ENCODE peak calls at places on chromosomes 11 and 22, in five cellular contexts. One of them, this sample, is unnamed.

GRCh38 chr22:42343551-42344081 is 73.2 kb upstream of the TCF20 start:
- DNase-seq in PC-3: peak; percentile 13
- DNase-seq in MM.1S: no peak
- DNase-seq in PC-9: peak; percentile 23
- DNase-seq in neural progenitor cell: peak; percentile 81
- DNase-seq in this sample: peak; percentile 56

GRCh38 chr11:91366816-91367215 is 857.8 kb upstream of the FAT3 start:
- DNase-seq in PC-9: no peak
- DNase-seq in neural progenitor cell: no peak
- DNase-seq in MM.1S: no peak
- DNase-seq in PC-3: peak; percentile 19
- DNase-seq in this sample: no peak

GRCh38 chr22:24402460-24403192 is 24.8 kb upstream of the ADORA2A start:
- DNase-seq in neural progenitor cell: no peak
- DNase-seq in PC-9: peak; percentile 69
- DNase-seq in PC-3: peak; percentile 94
- DNase-seq in MM.1S: no peak
- DNase-seq in this sample: peak; percentile 92

GRCh38 chr11:17162376-17162775 is 45.4 kb downstream of the PIK3C2A start:
- DNase-seq in MM.1S: no peak
- DNase-seq in PC-9: no peak
- DNase-seq in neural progenitor cell: no peak
- DNase-seq in PC-3: no peak
- DNase-seq in this sample: no peak

GRCh38 chr22:36930041-36930935 is 16.9 kb downstream of the CSF2RB start:
- DNase-seq in PC-9: no peak
- DNase-seq in neural progenitor cell: no peak
- DNase-seq in PC-3: no peak
- DNase-seq in MM.1S: peak; percentile 91
- DNase-seq in this sample: no peak

GRCh38 chr22:42270178-42270511 is 308 bp downstream of the TCF20 start:
- DNase-seq in neural progenitor cell: no peak
- DNase-seq in PC-9: peak; percentile 64
- DNase-seq in MM.1S: no peak
- DNase-seq in PC-3: peak; percentile 32
- DNase-seq in this sample: no peak

GRCh38 chr22:27597703-27598444 is 203.7 kb downstream of the MN1 start:
- DNase-seq in PC-3: peak; percentile 27
- DNase-seq in PC-9: peak; percentile 10
- DNase-seq in neural progenitor cell: no peak
- DNase-seq in MM.1S: no peak
- DNase-seq in this sample: peak; percentile 20

GRCh38 chr11:28701760-28702449 is 593.7 kb downstream of the METTL15 start:
- DNase-seq in PC-9: peak; percentile 78
- DNase-seq in neural progenitor cell: no peak
- DNase-seq in MM.1S: no peak
- DNase-seq in PC-3: peak; percentile 95
- DNase-seq in this sample: peak; percentile 16

GRCh38 chr11:129972596-129972995 is 30.0 kb downstream of the PRDM10 start:
- DNase-seq in MM.1S: no peak
- DNase-seq in PC-3: no peak
- DNase-seq in neural progenitor cell: peak; percentile 68
- DNase-seq in PC-9: no peak
- DNase-seq in this sample: no peak

GRCh38 chr22:29073618-29074275 is 912 bp downstream of the KREMEN1 start:
- DNase-seq in neural progenitor cell: peak; percentile 83
- DNase-seq in PC-3: no peak
- DNase-seq in MM.1S: no peak
- DNase-seq in PC-9: no peak
- DNase-seq in this sample: peak; percentile 68

GRCh38 chr11:73372371-73372993 is 3.7 kb upstream of the RELT start:
- DNase-seq in PC-3: peak; percentile 44
- DNase-seq in PC-9: no peak
- DNase-seq in MM.1S: peak; percentile 87
- DNase-seq in neural progenitor cell: peak; percentile 50
- DNase-seq in this sample: peak; percentile 63

GRCh38 chr11:73286240-73286810 is 14.2 kb downstream of the P2RY6 start:
- DNase-seq in neural progenitor cell: no peak
- DNase-seq in PC-3: no peak
- DNase-seq in MM.1S: no peak
- DNase-seq in PC-9: no peak
- DNase-seq in this sample: no peak

GRCh38 chr11:22634897-22635629 is 9.4 kb upstream of the FANCF start:
- DNase-seq in PC-9: peak; percentile 22
- DNase-seq in MM.1S: peak; percentile 90
- DNase-seq in PC-3: no peak
- DNase-seq in neural progenitor cell: no peak
- DNase-seq in this sample: peak; percentile 25

GRCh38 chr11:2664331-2664730 is 35.5 kb downstream of the KCNQ1OT1 start:
- DNase-seq in PC-9: no peak
- DNase-seq in MM.1S: no peak
- DNase-seq in PC-3: no peak
- DNase-seq in neural progenitor cell: no peak
- DNase-seq in this sample: no peak
- H3K9me3 ChIP-seq in PC-9: peaks cover 9% of the 10 kb centered on the region
- H3K9me3 ChIP-seq in MM.1S: no peaks in the 10 kb centered on the region
- H3K9me3 ChIP-seq in PC-3: peaks cover 10% of the 10 kb centered on the region
- H3K9me3 ChIP-seq in neural progenitor cell: peaks cover 9% of the 10 kb centered on the region
- H3K9me3 ChIP-seq in this sample: peaks cover 5% of the 10 kb centered on the region

DNA sequence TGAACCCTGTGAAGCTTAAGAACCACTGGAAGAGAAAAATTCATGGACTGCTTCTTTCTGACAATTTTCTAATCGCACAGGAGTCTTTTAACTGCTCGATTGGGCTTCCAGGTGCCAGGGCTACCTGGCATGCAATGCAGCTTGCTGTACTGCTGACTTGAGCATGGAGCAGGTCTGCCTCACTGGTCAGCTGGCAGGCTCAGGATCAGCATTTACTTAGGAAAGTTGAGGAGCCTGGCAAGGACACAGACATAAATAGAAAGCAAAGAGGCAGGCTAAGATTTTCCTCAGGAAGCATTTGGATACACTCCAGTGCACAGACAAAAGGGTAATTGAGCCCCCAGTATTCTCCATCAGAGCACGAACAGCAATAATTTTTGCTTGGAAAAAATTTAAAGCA is 163.5 kb downstream of the CSNK2A3 start:
- DNase-seq in neural progenitor cell: no peak
- DNase-seq in MM.1S: no peak
- DNase-seq in PC-3: no peak
- DNase-seq in PC-9: no peak
- DNase-seq in this sample: no peak
- TF ChIP-seq EZH2 in neural progenitor cell: no peak
- TF ChIP-seq EZH2 in MM.1S: no peak
- TF ChIP-seq EZH2 in PC-3: no peak
- TF ChIP-seq EZH2 in PC-9: no peak
- TF ChIP-seq EZH2 in this sample: no peak

DNA sequence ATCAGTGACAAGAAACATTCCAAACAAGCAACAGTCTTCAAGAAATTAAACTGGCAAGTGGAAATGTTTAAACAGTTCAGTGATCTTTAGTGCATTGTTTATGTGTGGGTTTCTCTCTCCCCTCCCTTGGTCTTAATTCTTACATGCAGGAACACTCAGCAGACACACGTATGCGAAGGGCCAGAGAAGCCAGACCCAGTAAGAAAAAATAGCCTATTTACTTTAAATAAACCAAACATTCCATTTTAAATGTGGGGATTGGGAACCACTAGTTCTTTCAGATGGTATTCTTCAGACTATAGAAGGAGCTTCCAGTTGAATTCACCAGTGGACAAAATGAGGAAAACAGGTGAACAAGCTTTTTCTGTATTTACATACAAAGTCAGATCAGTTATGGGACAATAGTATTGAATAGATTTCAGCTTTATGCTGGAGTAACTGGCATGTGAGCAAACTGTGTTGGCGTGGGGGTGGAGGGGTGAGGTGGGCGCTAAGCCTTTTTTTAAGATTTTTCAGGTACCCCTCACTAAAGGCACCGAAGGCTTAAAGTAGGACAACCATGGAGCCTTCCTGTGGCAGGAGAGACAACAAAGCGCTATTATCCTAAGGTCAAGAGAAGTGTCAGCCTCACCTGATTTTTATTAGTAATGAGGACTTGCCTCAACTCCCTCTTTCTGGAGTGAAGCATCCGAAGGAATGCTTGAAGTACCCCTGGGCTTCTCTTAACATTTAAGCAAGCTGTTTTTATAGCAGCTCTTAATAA is 6.0 kb downstream of the MALAT1 start:
- DNase-seq in MM.1S: peak; percentile 36
- DNase-seq in neural progenitor cell: no peak
- DNase-seq in PC-9: no peak
- DNase-seq in PC-3: no peak
- DNase-seq in this sample: peak; percentile 52
- H3F3A ChIP-seq in MM.1S: peaks cover 96% of the 10 kb centered on the region
- H3F3A ChIP-seq in neural progenitor cell: peaks cover 91% of the 10 kb centered on the region
- H3F3A ChIP-seq in PC-9: peaks cover 96% of the 10 kb centered on the region
- H3F3A ChIP-seq in PC-3: peaks cover 82% of the 10 kb centered on the region
- H3F3A ChIP-seq in this sample: peaks cover 83% of the 10 kb centered on the region

GRCh38 chr22:47260551-47260950 is 498.1 kb downstream of the TBC1D22A start:
- DNase-seq in MM.1S: peak; percentile 93
- DNase-seq in neural progenitor cell: no peak
- DNase-seq in PC-9: no peak
- DNase-seq in PC-3: no peak
- DNase-seq in this sample: no peak
- H3K9me3 ChIP-seq in MM.1S: no peaks in the 10 kb centered on the region
- H3K9me3 ChIP-seq in neural progenitor cell: peaks cover 5% of the 10 kb centered on the region
- H3K9me3 ChIP-seq in PC-9: no peaks in the 10 kb centered on the region
- H3K9me3 ChIP-seq in PC-3: no peaks in the 10 kb centered on the region
- H3K9me3 ChIP-seq in this sample: no peaks in the 10 kb centered on the region

DNA sequence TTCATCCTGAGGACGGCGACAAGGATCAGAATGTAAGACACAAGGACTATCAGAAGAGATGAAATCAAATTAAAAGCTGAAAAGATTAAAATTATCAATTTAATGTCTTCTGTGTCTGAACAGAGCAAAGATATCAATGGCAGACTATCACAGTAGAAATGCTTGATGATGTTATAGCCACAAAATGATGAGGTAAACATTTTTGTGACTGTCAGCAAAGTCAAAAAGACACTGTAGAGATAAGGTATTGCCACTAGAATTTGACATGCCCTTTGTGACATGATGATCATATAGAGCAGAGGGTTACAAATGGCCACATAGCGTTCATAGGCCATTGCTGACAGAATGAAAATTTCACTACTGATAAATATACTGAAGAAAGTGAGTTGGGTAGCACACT is 12.2 kb downstream of the OR5J2 start:
- DNase-seq in PC-9: no peak
- DNase-seq in neural progenitor cell: no peak
- DNase-seq in MM.1S: no peak
- DNase-seq in PC-3: no peak
- DNase-seq in this sample: no peak
- TF ChIP-seq EZH2 in PC-9: no peak
- TF ChIP-seq EZH2 in neural progenitor cell: no peak
- TF ChIP-seq EZH2 in MM.1S: no peak
- TF ChIP-seq EZH2 in PC-3: no peak
- TF ChIP-seq EZH2 in this sample: no peak